ENCODE peak calls at places on chromosomes 6 and 20, in nine cellular contexts. E is natural killer cell; O is sciatic nerve; M is left lung; I is A549; J is T-helper 17 cell; N is activated naive CD4-positive, alpha-beta T cell treated with anti-CD3 and anti-CD28 coated beads, Interleukin-2, amount 50 U/mL, for 72 hours; H is right lobe of liver; Q is activated naive CD8-positive, alpha-beta T cell treated with anti-CD3 and anti-CD28 coated beads, Interleukin-2, amount 50 U/mL, for 24 hours. U is an unnamed sample.
A peak's percentile ranks its signal among the peaks of the same experiment; 100 is the strongest.

GRCh38 chr6:39365281-39366074 is 43.0 kb upstream of the KCNK16 start:
- ATAC-seq in M (no peak), H (no peak), Q (no peak), J (no peak), N (no peak), O (no peak), E (no peak), I (no peak), U (peak; percentile 44)

GRCh38 chr6:36605560-36606391 is 11.6 kb downstream of the SRSF3 start:
- ATAC-seq in I (peak; percentile 36), M (no peak), O (no peak), H (no peak), E (no peak), J (no peak), N (no peak), Q (no peak), U (no peak)

GRCh38 chr20:44143896-44144295 is 43.1 kb downstream of the JPH2 start:
- ATAC-seq in Q (no peak), M (no peak), N (no peak), I (no peak), J (no peak), H (no peak), E (no peak), O (no peak), U (no peak)

GRCh38 chr20:35146922-35147574 is at the start of gene EDEM2:
- ATAC-seq in O (peak; percentile 94), E (peak; percentile 88), M (peak; percentile 92), H (peak; percentile 88), J (peak; percentile 78), Q (peak; percentile 89), N (peak; percentile 94), I (peak; percentile 95), U (peak; percentile 90)

GRCh38 chr20:22576273-22576672 is 8.1 kb downstream of the FOXA2 start:
- ATAC-seq in J (no peak), H (peak; percentile 13), Q (no peak), M (no peak), O (no peak), E (no peak), I (no peak), N (no peak), U (no peak)

GRCh38 chr6:170287371-170287876 is 3.5 kb downstream of the DLL1 start:
- ATAC-seq in Q (no peak), H (peak; percentile 36), N (no peak), M (no peak), I (no peak), O (peak; percentile 46), J (no peak), E (no peak), U (no peak)

GRCh38 chr6:95383878-95384277 is 193.5 kb upstream of the MANEA start:
- ATAC-seq in M (no peak), J (no peak), N (no peak), Q (no peak), I (no peak), E (no peak), O (no peak), H (no peak), U (no peak)

GRCh38 chr20:21564127-21564773 is 50.4 kb upstream of the NKX2-2 start:
- ATAC-seq in E (no peak), O (no peak), N (no peak), H (peak; percentile 97), M (no peak), Q (no peak), I (peak; percentile 74), J (no peak), U (no peak)

GRCh38 chr6:127459231-127459641 is at the start of gene KIAA0408:
- ATAC-seq in H (peak; percentile 54), Q (no peak), E (no peak), M (peak; percentile 78), J (no peak), N (no peak), I (no peak), O (peak; percentile 96), U (no peak)

GRCh38 chr6:9250852-9251251 is 815.5 kb upstream of the SLC35B3 start:
- ATAC-seq in M (peak; percentile 73), I (peak; percentile 77), O (no peak), Q (no peak), H (peak; percentile 79), E (no peak), N (no peak), J (no peak), U (peak; percentile 63)

GRCh38 chr6:156427345-156427744 is 349.8 kb upstream of the ARID1B start:
- ATAC-seq in M (peak; percentile 80), H (no peak), E (no peak), N (no peak), J (no peak), O (peak; percentile 93), Q (peak; percentile 50), I (peak; percentile 64), U (peak; percentile 94)

GRCh38 chr6:19999319-20000191 is 162.4 kb downstream of the ID4 start:
- ATAC-seq in H (no peak), N (peak; percentile 99), J (no peak), M (no peak), E (no peak), O (no peak), I (no peak), Q (peak; percentile 93), U (peak; percentile 85)

GRCh38 chr6:145544514-145544913 is 190.8 kb downstream of the EPM2A start:
- ATAC-seq in O (no peak), N (no peak), H (no peak), I (no peak), M (no peak), E (no peak), Q (no peak), J (no peak), U (peak; percentile 68)

GRCh38 chr6:127503022-127503421 is 16.1 kb downstream of the MTCL3 start:
- ATAC-seq in M (no peak), N (no peak), I (no peak), O (no peak), Q (no peak), E (no peak), J (no peak), H (no peak), U (no peak)

GRCh38 chr20:34651200-34651599 is 25.7 kb downstream of the PIGU start:
- ATAC-seq in E (no peak), I (no peak), H (no peak), N (no peak), M (no peak), O (no peak), Q (no peak), J (no peak), U (no peak)

GRCh38 chr6:138607478-138608433 is 108.5 kb upstream of the NHSL1 start:
- ATAC-seq in J (no peak), M (no peak), Q (no peak), I (no peak), N (no peak), E (no peak), O (no peak), H (no peak), U (no peak)

GRCh38 chr6:158153576-158153975 is 14.5 kb downstream of the SERAC1 start:
- ATAC-seq in E (no peak), I (no peak), N (no peak), M (no peak), J (no peak), H (peak; percentile 54), O (no peak), Q (no peak), U (no peak)

GRCh38 chr6:148599967-148600426 is 146.8 kb upstream of the UST start:
- ATAC-seq in I (no peak), M (no peak), O (no peak), H (peak; percentile 29), J (no peak), Q (no peak), E (no peak), N (no peak), U (no peak)

GRCh38 chr20:58342104-58342945 is 32.8 kb downstream of the RAB22A start:
- ATAC-seq in E (no peak), I (no peak), H (no peak), N (no peak), O (no peak), M (peak; percentile 23), J (no peak), Q (no peak), U (peak; percentile 55)

GRCh38 chr20:5511505-5511904 is 194.8 kb upstream of the PROKR2 start:
- ATAC-seq in M (no peak), J (no peak), I (no peak), E (no peak), N (no peak), Q (no peak), O (no peak), H (no peak), U (no peak)

U was measured in esophagus mucosa.